ENCODE peak calls at places on chromosome 22, in five cellular contexts. One of them, this sample, is unnamed.

GRCh38 chr22:46062971-46063631 is 86.1 kb upstream of the WNT7B start:
- DNase-seq in K562: no peak
- DNase-seq in GM12878: no peak
- DNase-seq in GM23338: no peak
- DNase-seq in HepG2: no peak
- DNase-seq in this sample: no peak

GRCh38 chr22:31613904-31614296 is 48.1 kb downstream of the PISD start:
- DNase-seq in K562: no peak
- DNase-seq in GM12878: no peak
- DNase-seq in GM23338: no peak
- DNase-seq in HepG2: no peak
- DNase-seq in this sample: no peak

GRCh38 chr22:22666307-22667091 is 22.1 kb downstream of the GGTLC2 start:
- DNase-seq in K562: peak
- DNase-seq in GM12878: no peak
- DNase-seq in GM23338: peak
- DNase-seq in HepG2: peak
- DNase-seq in this sample: peak

GRCh38 chr22:38131399-38131798 is 20.9 kb upstream of the BAIAP2L2 start:
- DNase-seq in K562: no peak
- DNase-seq in GM12878: no peak
- DNase-seq in GM23338: no peak
- DNase-seq in HepG2: no peak
- DNase-seq in this sample: no peak

GRCh38 chr22:32473388-32473952 is 1.1 kb upstream of the FBXO7 start:
- DNase-seq in K562: peak
- DNase-seq in GM12878: peak
- DNase-seq in GM23338: peak
- DNase-seq in HepG2: peak
- DNase-seq in this sample: peak

GRCh38 chr22:35154937-35155387 is 89.0 kb downstream of the ISX start:
- DNase-seq in K562: peak
- DNase-seq in GM12878: no peak
- DNase-seq in GM23338: peak
- DNase-seq in HepG2: peak
- DNase-seq in this sample: peak

GRCh38 chr22:20424937-20425587 is 12.6 kb downstream of the SCARF2 start:
- DNase-seq in K562: peak
- DNase-seq in GM12878: no peak
- DNase-seq in GM23338: peak
- DNase-seq in HepG2: no peak
- DNase-seq in this sample: no peak

GRCh38 chr22:33337524-33337923 is 279.3 kb upstream of the SYN3 start:
- DNase-seq in K562: no peak
- DNase-seq in GM12878: no peak
- DNase-seq in GM23338: no peak
- DNase-seq in HepG2: no peak
- DNase-seq in this sample: peak

GRCh38 chr22:46574438-46574992 is 37.1 kb upstream of the CELSR1 start:
- DNase-seq in K562: no peak
- DNase-seq in GM12878: no peak
- DNase-seq in GM23338: no peak
- DNase-seq in HepG2: no peak
- DNase-seq in this sample: no peak

GRCh38 chr22:35437038-35437437 is 37.1 kb downstream of the MCM5 start:
- DNase-seq in K562: peak
- DNase-seq in GM12878: no peak
- DNase-seq in GM23338: peak
- DNase-seq in HepG2: no peak
- DNase-seq in this sample: peak

GRCh38 chr22:31953251-31953650 is 8.9 kb downstream of the YWHAH start:
- DNase-seq in K562: no peak
- DNase-seq in GM12878: no peak
- DNase-seq in GM23338: no peak
- DNase-seq in HepG2: no peak
- DNase-seq in this sample: no peak

GRCh38 chr22:20459152-20459542 is 21.5 kb upstream of the SCARF2 start:
- DNase-seq in K562: no peak
- DNase-seq in GM12878: no peak
- DNase-seq in GM23338: peak
- DNase-seq in HepG2: no peak
- DNase-seq in this sample: no peak

GRCh38 chr22:50535113-50535512 is 5.3 kb upstream of the TYMP start:
- DNase-seq in K562: no peak
- DNase-seq in GM12878: no peak
- DNase-seq in GM23338: no peak
- DNase-seq in HepG2: no peak
- DNase-seq in this sample: no peak

GRCh38 chr22:49657275-49657973 is 170.2 kb downstream of the BRD1 start:
- DNase-seq in K562: peak
- DNase-seq in GM12878: peak
- DNase-seq in GM23338: no peak
- DNase-seq in HepG2: no peak
- DNase-seq in this sample: no peak

GRCh38 chr22:32801436-32802290 is at the start of gene TIMP3:
- DNase-seq in K562: peak
- DNase-seq in GM12878: no peak
- DNase-seq in GM23338: peak
- DNase-seq in HepG2: no peak
- DNase-seq in this sample: peak

GRCh38 chr22:39144101-39144815 is 8.2 kb downstream of the CBX7 start:
- DNase-seq in K562: no peak
- DNase-seq in GM12878: peak
- DNase-seq in GM23338: peak
- DNase-seq in HepG2: no peak
- DNase-seq in this sample: no peak

GRCh38 chr22:45584621-45585436 is 82.1 kb downstream of the FBLN1 start:
- DNase-seq in K562: no peak
- DNase-seq in GM12878: no peak
- DNase-seq in GM23338: no peak
- DNase-seq in HepG2: no peak
- DNase-seq in this sample: no peak

GRCh38 chr22:49350441-49351121 is 477.1 kb downstream of the BRD1 start:
- DNase-seq in K562: no peak
- DNase-seq in GM12878: no peak
- DNase-seq in GM23338: no peak
- DNase-seq in HepG2: no peak
- DNase-seq in this sample: no peak

GRCh38 chr22:32991353-32992115 is 66.6 kb downstream of the SYN3 start:
- DNase-seq in K562: no peak
- DNase-seq in GM12878: no peak
- DNase-seq in GM23338: no peak
- DNase-seq in HepG2: no peak
- DNase-seq in this sample: no peak

GRCh38 chr22:40511604-40512003 is 124.9 kb downstream of the MRTFA start:
- DNase-seq in K562: no peak
- DNase-seq in GM12878: no peak
- DNase-seq in GM23338: no peak
- DNase-seq in HepG2: no peak
- DNase-seq in this sample: peak

GRCh38 chr22:44404341-44405020 is 91.7 kb upstream of the SHISAL1 start:
- DNase-seq in K562: no peak
- DNase-seq in GM12878: no peak
- DNase-seq in GM23338: no peak
- DNase-seq in HepG2: no peak
- DNase-seq in this sample: no peak

GRCh38 chr22:38981005-38981658 is 1.0 kb upstream of the APOBEC3B start:
- DNase-seq in K562: peak
- DNase-seq in GM12878: no peak
- DNase-seq in GM23338: peak
- DNase-seq in HepG2: peak
- DNase-seq in this sample: peak

GRCh38 chr22:20312396-20313191 is 7.3 kb downstream of the DGCR6L start:
- DNase-seq in K562: peak
- DNase-seq in GM12878: no peak
- DNase-seq in GM23338: no peak
- DNase-seq in HepG2: no peak
- DNase-seq in this sample: no peak

GRCh38 chr22:40302149-40302548 is 44.2 kb upstream of the ADSL start:
- DNase-seq in K562: no peak
- DNase-seq in GM12878: no peak
- DNase-seq in GM23338: no peak
- DNase-seq in HepG2: no peak
- DNase-seq in this sample: no peak

GRCh38 chr22:49331878-49332277 is 495.8 kb downstream of the BRD1 start:
- DNase-seq in K562: no peak
- DNase-seq in GM12878: no peak
- DNase-seq in GM23338: no peak
- DNase-seq in HepG2: no peak
- DNase-seq in this sample: no peak

GRCh38 chr22:42841444-42841843 is 15.6 kb downstream of the ARFGAP3 start:
- DNase-seq in K562: no peak
- DNase-seq in GM12878: no peak
- DNase-seq in GM23338: no peak
- DNase-seq in HepG2: no peak
- DNase-seq in this sample: no peak

GRCh38 chr22:49622241-49623105 is 205.2 kb downstream of the BRD1 start:
- DNase-seq in K562: no peak
- DNase-seq in GM12878: no peak
- DNase-seq in GM23338: no peak
- DNase-seq in HepG2: no peak
- DNase-seq in this sample: no peak

GRCh38 chr22:22909605-22910271 is 22.1 kb downstream of the IGLL5 start:
- DNase-seq in K562: no peak
- DNase-seq in GM12878: no peak
- DNase-seq in GM23338: no peak
- DNase-seq in HepG2: no peak
- DNase-seq in this sample: no peak

GRCh38 chr22:23240639-23241389 is 60.5 kb downstream of the BCR start:
- DNase-seq in K562: peak
- DNase-seq in GM12878: no peak
- DNase-seq in GM23338: peak
- DNase-seq in HepG2: no peak
- DNase-seq in this sample: peak

GRCh38 chr22:31960767-31961166 is 16.4 kb downstream of the YWHAH start:
- DNase-seq in K562: no peak
- DNase-seq in GM12878: no peak
- DNase-seq in GM23338: peak
- DNase-seq in HepG2: no peak
- DNase-seq in this sample: no peak

DNA sequence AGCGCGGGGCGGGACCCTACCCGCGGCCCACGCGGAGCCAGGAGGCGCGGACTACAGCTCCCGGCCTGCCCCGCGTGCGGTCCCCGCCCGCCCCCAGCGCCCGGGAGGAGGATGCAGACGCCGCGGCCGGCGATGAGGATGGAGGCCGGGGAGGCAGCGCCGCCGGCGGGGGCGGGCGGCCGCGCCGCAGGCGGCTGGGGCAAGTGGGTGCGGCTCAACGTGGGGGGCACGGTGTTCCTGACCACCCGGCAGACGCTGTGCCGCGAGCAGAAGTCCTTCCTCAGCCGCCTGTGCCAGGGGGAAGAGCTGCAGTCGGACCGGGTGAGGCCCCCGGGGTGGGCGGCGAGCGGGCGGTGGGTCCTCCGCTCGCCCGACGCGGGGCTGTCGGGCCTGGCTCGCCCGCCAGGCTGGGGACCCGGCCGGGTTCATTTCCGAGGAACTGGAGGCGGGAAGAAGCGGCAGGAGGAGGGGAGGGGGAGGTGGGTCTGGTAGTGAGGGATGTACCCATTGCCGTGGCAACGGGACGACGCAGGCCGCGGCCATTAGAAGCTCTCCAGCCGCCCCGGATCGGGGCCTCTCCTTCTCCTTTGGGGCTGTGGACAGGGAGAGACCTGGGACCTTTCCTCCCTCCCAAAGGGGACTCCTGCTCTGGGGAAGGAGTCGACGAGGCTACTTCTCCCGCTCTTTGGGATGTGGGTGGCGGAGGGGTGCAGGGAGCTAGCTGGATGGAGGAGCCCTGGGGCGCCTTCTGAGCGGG is at the start of gene KCTD17:
- DNase-seq in K562: peak
- DNase-seq in GM12878: no peak
- DNase-seq in GM23338: peak
- DNase-seq in HepG2: no peak
- DNase-seq in this sample: peak
- TF ChIP-seq JUNB in K562: no peak
- TF ChIP-seq JUNB in GM12878: no peak
- TF ChIP-seq JUNB in GM23338: no peak
- TF ChIP-seq JUNB in HepG2: no peak
- TF ChIP-seq JUNB in this sample: no peak

DNA sequence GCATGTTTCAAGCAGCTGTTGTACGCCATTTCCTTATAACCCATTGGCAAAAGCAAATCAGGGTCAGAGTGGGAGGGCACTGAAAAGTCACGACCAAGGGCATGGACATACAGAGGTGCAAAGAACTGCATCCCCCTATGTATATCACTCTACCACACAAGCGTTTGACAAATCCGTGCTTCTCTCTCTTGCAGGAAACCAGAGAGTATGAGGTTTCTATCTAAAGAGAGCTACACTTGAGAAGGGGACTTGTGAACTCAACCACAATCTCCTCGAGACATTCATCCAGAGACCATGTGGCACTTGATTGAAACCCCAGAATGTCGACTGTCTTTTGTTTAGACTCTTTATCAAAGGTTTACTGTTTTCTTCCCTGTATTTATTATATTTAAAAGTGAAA is 49.0 kb upstream of the ASPHD2 start:
- DNase-seq in K562: no peak
- DNase-seq in GM12878: no peak
- DNase-seq in GM23338: no peak
- DNase-seq in HepG2: no peak
- DNase-seq in this sample: no peak
- TF ChIP-seq JUNB in K562: no peak
- TF ChIP-seq JUNB in GM12878: no peak
- TF ChIP-seq JUNB in GM23338: no peak
- TF ChIP-seq JUNB in HepG2: no peak
- TF ChIP-seq JUNB in this sample: no peak

GRCh38 chr22:29032014-29032475 is 29.6 kb downstream of the C22orf31 start:
- DNase-seq in K562: no peak
- DNase-seq in GM12878: no peak
- DNase-seq in GM23338: peak
- DNase-seq in HepG2: peak
- DNase-seq in this sample: no peak
- TF ChIP-seq JUNB in K562: no peak
- TF ChIP-seq JUNB in GM12878: no peak
- TF ChIP-seq JUNB in GM23338: no peak
- TF ChIP-seq JUNB in HepG2: no peak
- TF ChIP-seq JUNB in this sample: no peak

GRCh38 chr22:47695176-47695575 is 932.7 kb downstream of the TBC1D22A start:
- DNase-seq in K562: no peak
- DNase-seq in GM12878: peak
- DNase-seq in GM23338: no peak
- DNase-seq in HepG2: no peak
- DNase-seq in this sample: no peak
- TF ChIP-seq JUNB in K562: no peak
- TF ChIP-seq JUNB in GM12878: no peak
- TF ChIP-seq JUNB in GM23338: no peak
- TF ChIP-seq JUNB in HepG2: no peak
- TF ChIP-seq JUNB in this sample: no peak

GRCh38 chr22:24894998-24895397 is 51.5 kb downstream of the LHFPL7 start:
- DNase-seq in K562: no peak
- DNase-seq in GM12878: no peak
- DNase-seq in GM23338: peak
- DNase-seq in HepG2: peak
- DNase-seq in this sample: peak
- TF ChIP-seq JUNB in K562: no peak
- TF ChIP-seq JUNB in GM12878: no peak
- TF ChIP-seq JUNB in GM23338: no peak
- TF ChIP-seq JUNB in HepG2: no peak
- TF ChIP-seq JUNB in this sample: no peak

This sample was measured in A549.